ENCODE peak calls at places on chromosomes 1 and 21, in six cellular contexts. One of them, this sample, is unnamed.

GRCh38 chr1:8075511-8076051 is 49.5 kb upstream of the ERRFI1 start:
- DNase-seq in fibroblast of the aortic adventitia: peak
- DNase-seq in nephron progenitor cell: no peak
- DNase-seq in NAMALWA: no peak
- DNase-seq in skeletal muscle cell: no peak
- DNase-seq in cardiac fibroblast: peak
- DNase-seq in this sample: peak

GRCh38 chr1:154877370-154877974 is 7.4 kb upstream of the KCNN3 start:
- DNase-seq in fibroblast of the aortic adventitia: no peak
- DNase-seq in nephron progenitor cell: no peak
- DNase-seq in NAMALWA: no peak
- DNase-seq in skeletal muscle cell: no peak
- DNase-seq in cardiac fibroblast: peak
- DNase-seq in this sample: peak

GRCh38 chr1:241837901-241838300 is 10.1 kb upstream of the EXO1 start:
- DNase-seq in fibroblast of the aortic adventitia: peak
- DNase-seq in nephron progenitor cell: no peak
- DNase-seq in NAMALWA: no peak
- DNase-seq in skeletal muscle cell: peak
- DNase-seq in cardiac fibroblast: peak
- DNase-seq in this sample: peak

GRCh38 chr1:66951513-66951912 is 26.7 kb downstream of the MIER1 start:
- DNase-seq in fibroblast of the aortic adventitia: peak
- DNase-seq in nephron progenitor cell: no peak
- DNase-seq in NAMALWA: no peak
- DNase-seq in skeletal muscle cell: no peak
- DNase-seq in cardiac fibroblast: peak
- DNase-seq in this sample: peak

GRCh38 chr1:226990133-226990716 is 50.1 kb downstream of the COQ8A start:
- DNase-seq in fibroblast of the aortic adventitia: no peak
- DNase-seq in nephron progenitor cell: no peak
- DNase-seq in NAMALWA: no peak
- DNase-seq in skeletal muscle cell: no peak
- DNase-seq in cardiac fibroblast: peak
- DNase-seq in this sample: peak

GRCh38 chr1:861714-862113 is 62.0 kb upstream of the SAMD11 start:
- DNase-seq in fibroblast of the aortic adventitia: no peak
- DNase-seq in nephron progenitor cell: no peak
- DNase-seq in NAMALWA: no peak
- DNase-seq in skeletal muscle cell: no peak
- DNase-seq in cardiac fibroblast: no peak
- DNase-seq in this sample: no peak

GRCh38 chr21:45254557-45254930 is 33.2 kb downstream of the POFUT2 start:
- DNase-seq in fibroblast of the aortic adventitia: no peak
- DNase-seq in nephron progenitor cell: no peak
- DNase-seq in NAMALWA: no peak
- DNase-seq in skeletal muscle cell: no peak
- DNase-seq in cardiac fibroblast: no peak
- DNase-seq in this sample: no peak

GRCh38 chr1:58997637-58998036 is 213.8 kb upstream of the JUN start:
- DNase-seq in fibroblast of the aortic adventitia: peak
- DNase-seq in nephron progenitor cell: no peak
- DNase-seq in NAMALWA: no peak
- DNase-seq in skeletal muscle cell: no peak
- DNase-seq in cardiac fibroblast: no peak
- DNase-seq in this sample: no peak

GRCh38 chr1:185825556-185825955 is 91.4 kb downstream of the HMCN1 start:
- DNase-seq in fibroblast of the aortic adventitia: peak
- DNase-seq in nephron progenitor cell: no peak
- DNase-seq in NAMALWA: no peak
- DNase-seq in skeletal muscle cell: no peak
- DNase-seq in cardiac fibroblast: peak
- DNase-seq in this sample: peak

This sample was measured in iris pigment epithelial cell.